ENCODE peak calls at places on chromosome 1, in nine cellular contexts. O, S, M, W, D, B, L, A and Q are unnamed samples.
A peak's percentile ranks its signal among the peaks of the same experiment; 100 is the strongest.

GRCh38 chr1:53896673-53897229 is 2.8 kb downstream of the DIO1 start:
- DNase-seq in O (no peak), S (peak; percentile 80), M (no peak), W (no peak), D (no peak), B (peak; percentile 36), L (no peak), A (no peak), Q (no peak)

GRCh38 chr1:65278344-65279091 is 30.8 kb upstream of the DNAJC6 start:
- DNase-seq in O (no peak), S (no peak), M (no peak), W (no peak), D (no peak), B (no peak), L (no peak), A (no peak), Q (no peak)

GRCh38 chr1:54221113-54221834 is 21.3 kb downstream of the MRPL37 start:
- DNase-seq in O (no peak), S (no peak), M (no peak), W (no peak), D (no peak), B (no peak), L (no peak), A (no peak), Q (no peak)

GRCh38 chr1:218336353-218336752 is 8.8 kb upstream of the TGFB2 start:
- DNase-seq in O (no peak), S (no peak), M (no peak), W (no peak), D (no peak), B (no peak), L (no peak), A (no peak), Q (no peak)

GRCh38 chr1:40799351-40799867 is 15.8 kb downstream of the KCNQ4 start:
- DNase-seq in O (peak; percentile 81), S (no peak), M (peak; percentile 75), W (no peak), D (no peak), B (no peak), L (no peak), A (no peak), Q (no peak)

GRCh38 chr1:163709636-163710035 is 387.9 kb downstream of the NUF2 start:
- DNase-seq in O (no peak), S (peak; percentile 42), M (no peak), W (no peak), D (no peak), B (no peak), L (no peak), A (no peak), Q (no peak)

GRCh38 chr1:174225499-174226204 is 66.3 kb downstream of the RABGAP1L start:
- DNase-seq in O (no peak), S (no peak), M (no peak), W (no peak), D (no peak), B (no peak), L (no peak), A (no peak), Q (no peak)

GRCh38 chr1:235369802-235370201 is 2.6 kb downstream of the TBCE start:
- DNase-seq in O (no peak), S (peak; percentile 21), M (no peak), W (no peak), D (no peak), B (no peak), L (no peak), A (no peak), Q (no peak)

GRCh38 chr1:155126494-155127104 is 1.1 kb upstream of the EFNA1 start:
- DNase-seq in O (no peak), S (no peak), M (peak; percentile 46), W (no peak), D (peak; percentile 56), B (peak; percentile 86), L (peak; percentile 47), A (no peak), Q (peak; percentile 92)

GRCh38 chr1:52767881-52768280 is 41.6 kb downstream of the ZYG11B start:
- DNase-seq in O (no peak), S (no peak), M (no peak), W (no peak), D (no peak), B (no peak), L (no peak), A (no peak), Q (no peak)

GRCh38 chr1:113542221-113542701 is 151.9 kb downstream of the MAGI3 start:
- DNase-seq in O (no peak), S (peak; percentile 71), M (no peak), W (no peak), D (no peak), B (peak; percentile 23), L (no peak), A (no peak), Q (no peak)

GRCh38 chr1:2591581-2592261 is 5.1 kb downstream of the PRXL2B start:
- DNase-seq in O (peak; percentile 69), S (no peak), M (peak; percentile 5), W (no peak), D (no peak), B (no peak), L (no peak), A (no peak), Q (no peak)

GRCh38 chr1:200866521-200866920 is 6.3 kb upstream of the GPR25 start:
- DNase-seq in O (no peak), S (no peak), M (no peak), W (no peak), D (peak; percentile 43), B (no peak), L (no peak), A (no peak), Q (no peak)

GRCh38 chr1:238409947-238410346 is 519.2 kb upstream of the ZP4 start:
- DNase-seq in O (no peak), S (no peak), M (no peak), W (no peak), D (no peak), B (no peak), L (no peak), A (no peak), Q (no peak)

GRCh38 chr1:25774921-25775774 is 24.8 kb upstream of the SELENON start:
- DNase-seq in O (no peak), S (no peak), M (no peak), W (peak; percentile 66), D (peak; percentile 32), B (no peak), L (no peak), A (no peak), Q (no peak)

GRCh38 chr1:20487236-20487590 is 1.2 kb upstream of the CAMK2N1 start:
- DNase-seq in O (no peak), S (no peak), M (no peak), W (no peak), D (no peak), B (no peak), L (no peak), A (no peak), Q (no peak)

GRCh38 chr1:20921285-20921684 is 134.2 kb upstream of the HP1BP3 start:
- DNase-seq in O (no peak), S (no peak), M (no peak), W (no peak), D (no peak), B (no peak), L (no peak), A (no peak), Q (no peak)

GRCh38 chr1:159804924-159805323 is 2.8 kb downstream of the FCRL6 start:
- DNase-seq in O (no peak), S (peak; percentile 72), M (no peak), W (no peak), D (no peak), B (no peak), L (no peak), A (no peak), Q (no peak)

GRCh38 chr1:198174297-198174696 is 17.5 kb downstream of the NEK7 start:
- DNase-seq in O (no peak), S (no peak), M (no peak), W (no peak), D (no peak), B (no peak), L (no peak), A (no peak), Q (no peak)

GRCh38 chr1:171220551-171221175 is 27.6 kb upstream of the FMO1 start:
- DNase-seq in O (no peak), S (no peak), M (no peak), W (no peak), D (no peak), B (peak; percentile 30), L (no peak), A (no peak), Q (no peak)
- H3K27ac ChIP-seq in O (peak overlapping the region; percentile 100), S (no peak overlapping the region), M (no peak overlapping the region), W (no peak overlapping the region), D (peak overlapping the region; percentile 34), B (peak overlapping the region; percentile 80), L (peak overlapping the region; percentile 89), A (no peak overlapping the region), Q (peak overlapping the region; percentile 57)

DNA sequence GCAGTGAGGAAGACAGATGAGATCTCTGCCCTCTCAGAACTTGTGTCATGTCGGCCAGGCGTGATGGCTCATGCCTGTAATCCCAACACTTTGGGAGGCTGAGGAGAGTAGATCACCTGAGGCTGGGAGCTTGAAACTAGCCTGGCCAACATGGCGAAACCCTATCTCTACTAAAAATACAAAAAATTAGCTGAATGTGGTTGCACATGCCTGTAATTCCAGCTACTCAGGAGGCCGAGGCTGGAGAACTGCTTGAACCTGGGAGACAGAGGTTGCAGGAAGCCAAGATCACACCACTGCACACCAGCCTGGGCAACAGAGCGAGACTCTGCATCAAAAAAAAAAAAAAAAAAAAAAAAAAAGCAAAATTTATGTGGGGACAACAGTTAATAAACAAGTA is 40.9 kb upstream of the RALGPS2 start:
- DNase-seq in O (no peak), S (no peak), M (no peak), W (no peak), D (no peak), B (no peak), L (no peak), A (no peak), Q (no peak)
- H3K4me1 ChIP-seq in O (no peaks in the 10 kb centered on the region), S (peaks cover 47% of the 10 kb centered on the region), M (no peaks in the 10 kb centered on the region), W (no peaks in the 10 kb centered on the region), D (no peaks in the 10 kb centered on the region), B (peaks cover 7% of the 10 kb centered on the region), L (no peaks in the 10 kb centered on the region), A (no peaks in the 10 kb centered on the region), Q (no peaks in the 10 kb centered on the region)

GRCh38 chr1:190019717-190020116 is 457.9 kb downstream of the BRINP3 start:
- DNase-seq in O (no peak), S (peak; percentile 81), M (no peak), W (no peak), D (no peak), B (no peak), L (no peak), A (peak; percentile 5), Q (no peak)
- H3K4me3 ChIP-seq in O (no peak overlapping the region), S (no peak overlapping the region), M (no peak overlapping the region), W (no peak overlapping the region), D (no peak overlapping the region), B (no peak overlapping the region), L (no peak overlapping the region), A (no peak overlapping the region), Q (no peak overlapping the region)

DNA sequence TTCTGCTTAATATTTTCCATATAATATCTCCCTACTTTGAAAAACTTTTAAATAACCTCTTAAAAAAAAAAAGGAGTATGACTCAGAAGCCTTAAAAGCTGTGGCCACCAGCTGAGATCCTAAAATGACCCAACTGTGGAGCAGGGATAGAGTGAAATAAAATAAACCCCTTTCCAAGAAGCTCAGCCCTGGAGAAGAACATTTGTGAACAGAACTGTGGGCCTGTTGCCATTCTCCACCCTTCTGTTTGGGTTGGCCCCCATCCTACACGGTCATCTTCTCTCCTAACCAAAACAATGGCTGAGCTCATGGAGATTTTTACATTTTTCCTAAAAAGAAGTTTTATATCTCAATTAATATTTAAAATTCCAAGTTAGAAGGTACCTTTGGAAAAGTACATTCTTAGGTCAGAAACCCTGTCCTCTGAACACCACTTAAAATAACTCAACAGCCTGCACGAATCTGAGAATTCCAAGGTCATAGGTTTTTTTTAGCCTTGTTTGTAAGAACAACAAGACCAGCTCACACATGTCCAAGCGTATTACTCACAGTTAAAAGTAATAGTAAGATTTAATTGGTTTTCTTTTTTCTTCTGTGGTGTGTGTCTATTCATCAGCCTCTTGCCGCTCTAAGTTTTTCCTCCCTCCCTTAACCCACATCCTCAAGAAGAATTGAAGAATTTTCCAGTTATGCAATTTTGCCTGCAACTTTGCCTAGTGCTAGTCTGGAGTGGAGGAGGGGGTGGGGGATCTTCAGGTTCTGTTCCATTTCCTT is 107.7 kb upstream of the ERRFI1 start:
- DNase-seq in O (peak; percentile 91), S (peak; percentile 40), M (peak; percentile 60), W (no peak), D (peak; percentile 63), B (no peak), L (peak; percentile 87), A (peak; percentile 71), Q (no peak)
- H3K27ac ChIP-seq in O (peak overlapping the region; percentile 66), S (peak overlapping the region; percentile 53), M (peak overlapping the region; percentile 20), W (no peak overlapping the region), D (peak overlapping the region; percentile 91), B (peak overlapping the region; percentile 50), L (peak overlapping the region; percentile 69), A (peak overlapping the region; percentile 98), Q (peak overlapping the region; percentile 62)